ENCODE peak calls at places on chromosome 4, in eight cellular contexts. Y, Q, G, K, P, L, V and A are unnamed samples.

GRCh38 chr4:73870778-73871177 is 1.6 kb downstream of the CXCL1 start:
- DNase-seq in Y (no peak), Q (no peak), G (no peak), K (no peak), P (no peak), L (peak; percentile 43), V (peak; percentile 63), A (no peak)

GRCh38 chr4:8587469-8588195 is 4.9 kb upstream of the CPZ start:
- DNase-seq in Y (no peak), Q (no peak), G (no peak), K (no peak), P (no peak), L (no peak), V (no peak), A (no peak)

GRCh38 chr4:96524311-96524875 is 684.5 kb downstream of the PDHA2 start:
- DNase-seq in Y (no peak), Q (no peak), G (no peak), K (no peak), P (no peak), L (no peak), V (no peak), A (no peak)

GRCh38 chr4:109942292-109942926 is 29.7 kb downstream of the EGF start:
- DNase-seq in Y (no peak), Q (no peak), G (no peak), K (no peak), P (no peak), L (no peak), V (no peak), A (no peak)

GRCh38 chr4:138086471-138086870 is 155.7 kb downstream of the SLC7A11 start:
- DNase-seq in Y (no peak), Q (no peak), G (no peak), K (no peak), P (no peak), L (no peak), V (no peak), A (no peak)

GRCh38 chr4:23903859-23904438 is 14.1 kb upstream of the PPARGC1A start:
- DNase-seq in Y (no peak), Q (no peak), G (no peak), K (no peak), P (peak; percentile 21), L (no peak), V (no peak), A (peak; percentile 61)

GRCh38 chr4:148847544-148847943 is 405.3 kb upstream of the NR3C2 start:
- DNase-seq in Y (no peak), Q (no peak), G (no peak), K (peak; percentile 42), P (no peak), L (no peak), V (no peak), A (no peak)

GRCh38 chr4:139553751-139554670 is 2.0 kb downstream of the SETD7 start:
- DNase-seq in Y (no peak), Q (no peak), G (no peak), K (no peak), P (no peak), L (no peak), V (no peak), A (no peak)

GRCh38 chr4:28256295-28256694 is 1395.7 kb downstream of the STIM2 start:
- DNase-seq in Y (no peak), Q (no peak), G (no peak), K (no peak), P (no peak), L (no peak), V (no peak), A (no peak)

GRCh38 chr4:19074061-19074460 is 1052.5 kb upstream of the LCORL start:
- DNase-seq in Y (no peak), Q (no peak), G (no peak), K (no peak), P (no peak), L (no peak), V (no peak), A (no peak)

GRCh38 chr4:8431553-8431952 is 9.0 kb downstream of the ACOX3 start:
- DNase-seq in Y (no peak), Q (no peak), G (no peak), K (no peak), P (no peak), L (no peak), V (no peak), A (no peak)

DNA sequence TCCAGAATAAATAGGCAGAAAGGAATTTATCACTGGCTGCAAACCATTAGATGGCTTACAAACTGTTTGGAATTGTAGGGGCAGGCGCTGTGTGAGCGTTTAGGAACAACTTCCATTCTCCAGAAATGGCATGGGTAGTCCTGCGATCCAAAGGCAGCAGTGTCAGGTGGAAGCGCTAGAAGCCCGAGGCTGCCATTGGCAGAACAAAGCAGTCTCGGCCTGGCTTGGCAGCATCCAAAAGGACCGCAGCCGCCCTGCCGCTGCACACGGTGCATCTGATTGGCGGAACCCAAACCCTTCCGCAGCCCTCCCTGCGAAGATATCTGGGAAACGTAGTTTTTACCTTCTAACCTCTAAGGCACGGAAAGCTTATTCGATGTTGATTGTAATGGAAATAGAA is 23.6 kb upstream of the YTHDC1 start:
- DNase-seq in Y (peak; percentile 57), Q (peak; percentile 91), G (no peak), K (peak; percentile 66), P (peak; percentile 81), L (peak; percentile 88), V (peak; percentile 84), A (peak; percentile 43)
- H3K4me3 ChIP-seq in Y (no peak overlapping the region), Q (peak overlapping the region; percentile 26), G (no peak overlapping the region), K (no peak overlapping the region), P (peak overlapping the region; percentile 17), L (peak overlapping the region; percentile 31), V (peak overlapping the region; percentile 34), A (peak overlapping the region; percentile 34)

GRCh38 chr4:3847211-3847940 is 81.2 kb downstream of the ADRA2C start:
- DNase-seq in Y (peak; percentile 35), Q (peak; percentile 25), G (no peak), K (peak; percentile 38), P (no peak), L (no peak), V (no peak), A (no peak)
- H3K4me3 ChIP-seq in Y (no peak overlapping the region), Q (no peak overlapping the region), G (no peak overlapping the region), K (no peak overlapping the region), P (no peak overlapping the region), L (no peak overlapping the region), V (no peak overlapping the region), A (no peak overlapping the region)

GRCh38 chr4:76781698-76782595 is 116.0 kb downstream of the SOWAHB start:
- DNase-seq in Y (no peak), Q (no peak), G (peak; percentile 80), K (no peak), P (no peak), L (peak; percentile 97), V (peak; percentile 88), A (peak; percentile 94)
- H3K4me3 ChIP-seq in Y (no peak overlapping the region), Q (no peak overlapping the region), G (peak overlapping the region; percentile 26), K (no peak overlapping the region), P (no peak overlapping the region), L (peak overlapping the region; percentile 3), V (peak overlapping the region; percentile 36), A (peak overlapping the region; percentile 31)

DNA sequence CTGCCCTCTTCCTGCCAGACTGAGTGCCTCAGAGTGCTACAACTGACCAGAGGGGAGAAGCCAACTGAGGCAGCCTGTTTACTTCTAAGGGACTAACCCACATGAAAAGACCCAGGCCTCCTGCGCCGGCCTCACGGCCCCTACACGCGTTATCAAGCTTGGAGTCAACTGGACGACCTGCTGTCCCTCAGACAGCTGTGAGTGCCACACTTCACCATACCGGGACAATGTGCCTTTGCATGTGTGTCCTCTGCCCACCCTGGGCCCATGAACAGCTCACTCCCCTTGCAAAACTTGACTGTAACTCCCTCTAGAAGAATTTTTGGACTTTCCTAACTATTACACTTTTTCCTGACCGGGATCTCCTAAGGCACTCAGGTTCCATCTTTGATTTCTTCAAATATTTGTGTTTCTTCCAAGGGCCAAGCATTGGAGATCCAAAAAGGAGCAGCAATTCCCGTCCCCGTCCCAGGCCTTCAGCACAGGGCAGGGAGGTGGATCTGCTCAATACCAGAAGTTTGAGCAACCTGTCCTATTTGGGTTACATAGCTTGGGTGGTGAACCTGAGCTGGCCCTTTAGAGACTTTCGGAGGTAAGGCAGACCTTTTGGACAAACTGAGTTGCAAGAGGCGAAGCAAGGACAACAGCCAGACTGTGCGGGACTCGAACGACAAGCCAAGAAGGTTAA is 1.7 kb downstream of the NOP14 start:
- DNase-seq in Y (no peak), Q (no peak), G (no peak), K (no peak), P (peak; percentile 47), L (no peak), V (no peak), A (no peak)
- H3K4me3 ChIP-seq in Y (no peak overlapping the region), Q (no peak overlapping the region), G (peak overlapping the region; percentile 94), K (no peak overlapping the region), P (peak overlapping the region; percentile 84), L (peak overlapping the region; percentile 68), V (peak overlapping the region; percentile 88), A (peak overlapping the region; percentile 78)

GRCh38 chr4:159105063-159105414 is 2.2 kb downstream of the RAPGEF2 start:
- DNase-seq in Y (no peak), Q (no peak), G (no peak), K (no peak), P (no peak), L (peak; percentile 52), V (peak; percentile 31), A (peak; percentile 16)

GRCh38 chr4:159103406-159104131 is 690 bp downstream of the RAPGEF2 start:
- DNase-seq in Y (peak; percentile 84), Q (peak; percentile 85), G (no peak), K (peak; percentile 76), P (peak; percentile 60), L (peak; percentile 69), V (peak; percentile 35), A (no peak)

GRCh38 chr4:159106636-159107035 is 3.8 kb downstream of the RAPGEF2 start:
- DNase-seq in Y (no peak), Q (no peak), G (no peak), K (no peak), P (no peak), L (no peak), V (no peak), A (no peak)

GRCh38 chr4:159107203-159107921 is 4.5 kb downstream of the RAPGEF2 start:
- DNase-seq in Y (no peak), Q (no peak), G (no peak), K (no peak), P (no peak), L (peak; percentile 12), V (no peak), A (no peak)

DNA sequence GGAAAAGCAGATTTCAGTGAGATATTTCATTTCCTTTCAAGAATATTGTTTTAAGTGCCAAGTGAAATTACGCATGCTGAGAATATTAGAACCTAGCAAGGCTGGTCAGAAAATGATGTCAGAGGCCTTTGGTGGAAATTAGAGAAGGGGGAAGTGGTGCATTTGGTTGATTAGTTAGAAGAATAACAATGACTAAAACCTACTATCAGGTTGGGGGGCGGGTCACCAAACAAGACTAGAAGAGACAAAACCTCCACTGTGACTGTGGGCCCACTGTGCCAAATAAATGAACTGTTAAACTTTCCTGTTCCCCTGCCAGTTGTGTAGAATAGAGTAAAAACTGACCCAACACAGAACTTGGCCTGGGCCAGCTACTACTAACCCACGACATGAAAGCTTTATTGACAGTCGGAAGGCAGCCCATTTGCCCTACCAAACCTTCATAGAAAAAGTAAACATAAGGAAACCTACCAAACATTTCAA is 2.9 kb downstream of the RAPGEF2 start:
- DNase-seq in Y (no peak), Q (no peak), G (no peak), K (no peak), P (no peak), L (peak; percentile 47), V (peak; percentile 43), A (peak; percentile 25)
- H3K4me3 ChIP-seq in Y (no peak overlapping the region), Q (peak overlapping the region; percentile 88), G (no peak overlapping the region), K (no peak overlapping the region), P (no peak overlapping the region), L (peak overlapping the region; percentile 91), V (peak overlapping the region; percentile 67), A (peak overlapping the region; percentile 88)

GRCh38 chr4:165378398-165378762 is 428 bp upstream of the CPE start:
- DNase-seq in Y (no peak), Q (no peak), G (no peak), K (no peak), P (no peak), L (no peak), V (no peak), A (no peak)
- H3K4me3 ChIP-seq in Y (peak overlapping the region; percentile 32), Q (peak overlapping the region; percentile 58), G (peak overlapping the region; percentile 67), K (no peak overlapping the region), P (peak overlapping the region; percentile 55), L (peak overlapping the region; percentile 42), V (peak overlapping the region; percentile 57), A (peak overlapping the region; percentile 58)